ENCODE peak calls at places on chromosomes 11 and 22, in six cellular contexts. Z is ovary, D is OCI-LY7, N is fibroblast of mammary gland, M is neural progenitor cell, F is coronary artery. X is an unnamed sample.

GRCh38 chr11:103596323-103596722 is 440.1 kb upstream of the DDI1 start:
- DNase-seq in Z (no peak), D (no peak), N (no peak), M (no peak), F (no peak), X (no peak)

GRCh38 chr22:49597428-49598039 is 230.1 kb downstream of the BRD1 start:
- DNase-seq in Z (no peak), D (no peak), N (no peak), M (no peak), F (no peak), X (no peak)

GRCh38 chr22:40071720-40072119 is 77.0 kb downstream of the FAM83F start:
- DNase-seq in Z (no peak), D (no peak), N (no peak), M (no peak), F (no peak), X (no peak)

GRCh38 chr11:63745304-63746170 is 23.0 kb downstream of the ZFTA start:
- DNase-seq in Z (no peak), D (peak; percentile 12), N (no peak), M (no peak), F (no peak), X (no peak)

GRCh38 chr11:107710301-107710700 is 1.6 kb downstream of the SLN start:
- DNase-seq in Z (no peak), D (no peak), N (no peak), M (no peak), F (no peak), X (no peak)

GRCh38 chr22:19757140-19757984 is 3.2 kb upstream of the TBX1 start:
- DNase-seq in Z (no peak), D (peak; percentile 53), N (no peak), M (peak; percentile 27), F (no peak), X (no peak)

GRCh38 chr22:22228421-22228820 is 16.2 kb upstream of the VPREB1 start:
- DNase-seq in Z (no peak), D (no peak), N (no peak), M (no peak), F (no peak), X (no peak)

GRCh38 chr11:44840526-44840925 is 110.2 kb downstream of the TP53I11 start:
- DNase-seq in Z (no peak), D (no peak), N (no peak), M (no peak), F (no peak), X (no peak)

GRCh38 chr22:23754980-23755636 is 883 bp upstream of the VPREB3 start:
- DNase-seq in Z (no peak), D (peak; percentile 56), N (no peak), M (no peak), F (no peak), X (no peak)

GRCh38 chr11:129596361-129596760 is 219.3 kb upstream of the TMEM45B start:
- DNase-seq in Z (no peak), D (no peak), N (no peak), M (no peak), F (no peak), X (no peak)

GRCh38 chr11:97722065-97722464 is 1298.7 kb upstream of the CNTN5 start:
- DNase-seq in Z (no peak), D (no peak), N (peak; percentile 74), M (no peak), F (no peak), X (no peak)

GRCh38 chr11:62555464-62556092 is 9.0 kb upstream of the AHNAK start:
- DNase-seq in Z (no peak), D (peak; percentile 52), N (peak; percentile 67), M (peak; percentile 49), F (no peak), X (no peak)

GRCh38 chr11:35415488-35415887 is 3.9 kb downstream of the SLC1A2 start:
- DNase-seq in Z (no peak), D (no peak), N (no peak), M (no peak), F (no peak), X (no peak)

GRCh38 chr11:35407041-35407440 is 12.3 kb downstream of the SLC1A2 start:
- DNase-seq in Z (no peak), D (no peak), N (no peak), M (no peak), F (no peak), X (no peak)

GRCh38 chr11:35413568-35413967 is 5.8 kb downstream of the SLC1A2 start:
- DNase-seq in Z (no peak), D (no peak), N (no peak), M (no peak), F (no peak), X (no peak)

DNA sequence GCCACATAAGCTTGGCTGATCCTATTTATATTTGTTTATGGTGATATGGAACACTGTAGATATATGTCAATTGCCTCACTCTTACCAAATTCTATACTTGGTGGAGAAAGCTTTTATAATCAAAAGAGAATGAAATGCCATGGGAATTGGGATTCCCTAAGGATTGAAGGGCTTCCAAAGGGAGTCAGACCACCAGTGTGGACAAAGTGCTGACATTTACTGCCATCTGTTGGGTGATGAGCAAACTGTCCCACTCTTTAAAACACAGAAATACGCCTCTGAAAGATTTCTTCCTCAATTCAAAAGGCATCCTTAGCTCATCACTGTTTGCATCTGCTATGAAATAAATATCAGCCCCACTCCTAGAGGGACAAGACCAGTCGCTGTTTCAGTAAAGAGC is 7.1 kb downstream of the SLC1A2 start:
- DNase-seq in Z (no peak), D (no peak), N (peak; percentile 26), M (peak; percentile 56), F (no peak), X (no peak)
- TF ChIP-seq CTCF in Z (no peak), D (peak; percentile 70), N (peak; percentile 49), M (peak; percentile 61), F (no peak), X (peak; percentile 28)

GRCh38 chr11:12691473-12691872 is 17.3 kb downstream of the TEAD1 start:
- DNase-seq in Z (no peak), D (no peak), N (peak; percentile 60), M (no peak), F (no peak), X (no peak)
- H3K4me3 ChIP-seq in Z (no peak overlapping the region), D (no peak overlapping the region), N (no peak overlapping the region), M (no peak overlapping the region), F (no peak overlapping the region), X (no peak overlapping the region)

GRCh38 chr11:73217810-73218105 is 323 bp upstream of the P2RY2 start:
- DNase-seq in Z (no peak), D (no peak), N (no peak), M (no peak), F (no peak), X (no peak)

GRCh38 chr11:73217131-73217809 is 811 bp upstream of the P2RY2 start:
- DNase-seq in Z (peak; percentile 63), D (no peak), N (no peak), M (peak; percentile 12), F (no peak), X (no peak)

GRCh38 chr11:73218830-73219215 is 742 bp downstream of the P2RY2 start:
- DNase-seq in Z (no peak), D (no peak), N (no peak), M (peak; percentile 53), F (no peak), X (no peak)

GRCh38 chr11:73219396-73220285 is 1.6 kb downstream of the P2RY2 start:
- DNase-seq in Z (no peak), D (no peak), N (no peak), M (peak; percentile 1), F (no peak), X (no peak)

DNA sequence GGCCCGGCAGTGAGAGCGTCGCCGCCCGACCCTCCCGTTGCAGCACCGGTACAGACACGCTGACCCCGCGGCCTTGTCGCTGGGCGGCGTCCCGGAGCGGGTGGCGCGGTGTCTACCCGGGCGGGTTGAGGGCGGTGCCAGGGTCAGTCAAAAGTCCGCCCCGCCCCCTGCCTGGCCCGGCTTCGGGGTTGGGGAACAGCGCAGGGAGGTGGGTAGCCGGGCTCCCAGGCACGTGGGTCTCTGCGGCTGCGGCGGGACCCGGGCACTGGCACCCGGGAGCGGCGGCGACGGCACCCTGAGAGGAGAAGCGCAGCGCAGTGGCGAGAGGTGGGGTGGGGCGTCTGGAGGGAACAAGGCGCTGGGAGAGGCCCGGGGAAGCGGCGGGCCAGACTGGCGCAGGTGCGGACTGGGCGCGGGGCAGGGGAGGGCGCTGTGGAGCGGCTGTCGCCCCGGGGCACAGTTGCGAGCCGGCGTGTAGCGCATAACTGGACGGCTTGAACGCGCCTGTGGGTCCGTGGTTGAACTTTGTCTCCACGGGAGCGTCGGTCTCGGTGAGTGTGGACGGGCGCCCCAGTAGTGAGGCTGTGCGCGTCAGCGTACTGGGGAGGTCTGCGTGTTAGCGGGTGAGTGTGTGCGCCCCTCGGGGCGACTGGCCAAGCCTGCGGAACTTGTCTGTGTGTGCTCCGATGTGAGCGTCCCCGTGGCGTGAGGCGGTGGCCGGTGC is at the start of gene P2RY2:
- DNase-seq in Z (peak; percentile 46), D (no peak), N (no peak), M (peak; percentile 88), F (peak; percentile 84), X (no peak)
- TF ChIP-seq CTCF in Z (no peak), D (peak; percentile 37), N (no peak), M (peak; percentile 66), F (peak; percentile 50), X (peak; percentile 39)

GRCh38 chr11:74684661-74685060 is 46.6 kb downstream of the CHRDL2 start:
- DNase-seq in Z (peak; percentile 4), D (no peak), N (no peak), M (no peak), F (no peak), X (no peak)

GRCh38 chr11:74681686-74682651 is 49.3 kb downstream of the CHRDL2 start:
- DNase-seq in Z (peak; percentile 12), D (no peak), N (no peak), M (no peak), F (peak; percentile 69), X (no peak)

GRCh38 chr11:74683941-74684481 is 47.2 kb downstream of the CHRDL2 start:
- DNase-seq in Z (peak; percentile 19), D (no peak), N (peak; percentile 48), M (no peak), F (peak; percentile 65), X (peak; percentile 24)

GRCh38 chr11:74682731-74683278 is 48.4 kb downstream of the CHRDL2 start:
- DNase-seq in Z (no peak), D (no peak), N (no peak), M (no peak), F (peak; percentile 60), X (peak; percentile 25)

GRCh38 chr11:74683279-74683871 is 47.9 kb downstream of the CHRDL2 start:
- DNase-seq in Z (peak; percentile 46), D (no peak), N (no peak), M (peak; percentile 64), F (peak; percentile 72), X (peak; percentile 91)
- H3K4me3 ChIP-seq in Z (peak overlapping the region; percentile 35), D (no peak overlapping the region), N (peak overlapping the region; percentile 24), M (peak overlapping the region; percentile 43), F (peak overlapping the region; percentile 79), X (peak overlapping the region; percentile 46)

X was measured in dorsolateral prefrontal cortex.